ENCODE peak calls at places on chromosomes 5 and 9, in ten cellular contexts. H is mammary epithelial cell, S is HCT116, V is neural progenitor cell, O is SK-N-SH, D is GM23248, U is hepatocyte, E is PC-9, C is DND-41, X is fibroblast of lung. Q is an unnamed sample.

GRCh38 chr5:10902145-10902544 is 141.1 kb upstream of the DAP start:
- DNase-seq in H (no peak), S (no peak), V (no peak), O (no peak), D (peak; percentile 55), U (no peak), E (no peak), C (no peak), X (peak; percentile 67), Q (no peak)

GRCh38 chr5:142197098-142197497 is 88.5 kb downstream of the NDFIP1 start:
- DNase-seq in H (no peak), S (no peak), V (no peak), O (no peak), D (no peak), U (no peak), E (no peak), C (no peak), X (no peak), Q (no peak)

GRCh38 chr5:21806943-21807342 is 1046.2 kb downstream of the CDH12 start:
- DNase-seq in H (peak; percentile 81), S (no peak), V (no peak), O (no peak), D (peak; percentile 87), U (no peak), E (no peak), C (no peak), X (peak; percentile 79), Q (no peak)

GRCh38 chr9:122126340-122127333 is 32.9 kb downstream of the NDUFA8 start:
- DNase-seq in H (no peak), S (no peak), V (peak; percentile 69), O (peak; percentile 53), D (peak; percentile 76), U (peak; percentile 41), E (peak; percentile 35), C (no peak), X (no peak), Q (peak; percentile 71)

GRCh38 chr5:50439221-50439620 is 1.9 kb downstream of the EMB start:
- DNase-seq in H (no peak), S (no peak), V (no peak), O (no peak), D (no peak), U (no peak), E (no peak), C (peak; percentile 30), X (no peak), Q (no peak)

GRCh38 chr5:87650284-87650683 is 237.6 kb upstream of the CCNH start:
- DNase-seq in H (peak; percentile 67), S (no peak), V (no peak), O (no peak), D (peak; percentile 18), U (no peak), E (no peak), C (no peak), X (no peak), Q (no peak)

GRCh38 chr5:57128325-57128724 is 45.5 kb upstream of the GPBP1 start:
- DNase-seq in H (no peak), S (no peak), V (no peak), O (no peak), D (no peak), U (peak; percentile 29), E (no peak), C (no peak), X (no peak), Q (no peak)

GRCh38 chr5:39519566-39520231 is 94.9 kb upstream of the DAB2 start:
- DNase-seq in H (no peak), S (no peak), V (no peak), O (no peak), D (peak; percentile 61), U (no peak), E (no peak), C (no peak), X (peak; percentile 74), Q (no peak)

GRCh38 chr5:131783357-131783756 is 13.5 kb downstream of the FNIP1 start:
- DNase-seq in H (no peak), S (no peak), V (no peak), O (no peak), D (peak; percentile 8), U (no peak), E (no peak), C (no peak), X (no peak), Q (no peak)

GRCh38 chr9:77127071-77127470 is 50.3 kb upstream of the VPS13A start:
- DNase-seq in H (no peak), S (no peak), V (no peak), O (no peak), D (no peak), U (no peak), E (no peak), C (no peak), X (no peak), Q (no peak)

GRCh38 chr9:110440161-110440560 is 102.5 kb upstream of the TXNDC8 start:
- DNase-seq in H (peak; percentile 72), S (no peak), V (no peak), O (no peak), D (peak; percentile 94), U (no peak), E (no peak), C (no peak), X (peak; percentile 93), Q (no peak)

GRCh38 chr5:102818345-102818744 is 63.2 kb downstream of the PAM start:
- DNase-seq in H (no peak), S (no peak), V (peak; percentile 27), O (no peak), D (no peak), U (no peak), E (no peak), C (no peak), X (no peak), Q (no peak)

GRCh38 chr5:164302533-164303235 is 797.3 kb downstream of the MAT2B start:
- DNase-seq in H (peak; percentile 18), S (no peak), V (no peak), O (no peak), D (no peak), U (no peak), E (no peak), C (no peak), X (peak; percentile 45), Q (no peak)

GRCh38 chr5:1341863-1342262 is 3.0 kb downstream of the CLPTM1L start:
- DNase-seq in H (no peak), S (no peak), V (no peak), O (no peak), D (no peak), U (no peak), E (no peak), C (no peak), X (no peak), Q (no peak)
- H4K20me1 ChIP-seq in H (no peaks in the 10 kb centered on the region), S (no peaks in the 10 kb centered on the region), V (peaks cover 7% of the 10 kb centered on the region), O (no peaks in the 10 kb centered on the region), D (no peaks in the 10 kb centered on the region), U (no peaks in the 10 kb centered on the region), E (peaks cover 33% of the 10 kb centered on the region), C (peaks cover 60% of the 10 kb centered on the region), X (no peaks in the 10 kb centered on the region), Q (no peaks in the 10 kb centered on the region)

DNA sequence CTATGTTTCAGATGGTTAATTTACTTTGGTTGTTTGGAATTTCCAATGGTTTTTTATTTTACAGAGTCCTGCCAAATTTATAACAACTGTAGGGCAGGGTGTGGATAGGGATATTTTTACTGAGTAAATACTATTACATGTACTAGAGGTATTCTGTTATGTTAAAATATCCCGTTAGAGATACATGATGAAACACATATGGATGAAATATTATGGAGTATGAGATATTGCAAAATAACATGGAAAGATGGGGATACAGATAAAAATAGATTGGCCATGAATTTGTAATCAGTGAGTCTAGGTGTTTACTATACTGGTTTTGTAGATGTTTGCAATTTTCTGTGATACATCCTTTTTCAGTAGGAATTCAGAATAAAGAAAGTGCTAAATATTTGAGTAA is 76.6 kb downstream of the RAB24 start:
- DNase-seq in H (no peak), S (no peak), V (no peak), O (no peak), D (no peak), U (no peak), E (no peak), C (no peak), X (no peak), Q (no peak)
- H4K20me1 ChIP-seq in H (peaks cover 3% of the 10 kb centered on the region), S (peaks cover 10% of the 10 kb centered on the region), V (peaks cover 88% of the 10 kb centered on the region), O (peaks cover 14% of the 10 kb centered on the region), D (no peaks in the 10 kb centered on the region), U (peaks cover 4% of the 10 kb centered on the region), E (peaks cover 10% of the 10 kb centered on the region), C (peaks cover 24% of the 10 kb centered on the region), X (no peaks in the 10 kb centered on the region), Q (no peaks in the 10 kb centered on the region)

DNA sequence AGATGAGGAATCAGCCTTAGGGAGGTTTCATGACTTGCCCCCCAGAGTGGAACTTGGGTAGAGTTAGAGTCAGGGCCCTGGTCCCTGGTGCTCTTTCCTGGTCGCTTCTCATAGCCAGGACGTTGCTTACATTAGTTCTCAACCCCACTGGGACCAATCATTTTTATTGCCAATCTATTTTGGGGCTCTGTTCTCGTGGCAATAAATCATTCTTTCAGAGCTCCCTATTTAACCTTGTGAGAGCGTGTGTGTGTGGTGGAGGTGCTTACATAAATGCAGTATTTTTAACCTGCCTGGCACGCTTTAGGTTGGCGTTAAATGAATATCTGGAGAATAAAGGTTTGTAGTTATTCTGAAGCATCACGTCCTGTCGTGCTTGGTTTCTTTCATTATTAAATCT is 4.1 kb downstream of the TRIO start:
- DNase-seq in H (no peak), S (no peak), V (no peak), O (no peak), D (no peak), U (no peak), E (no peak), C (no peak), X (no peak), Q (no peak)
- H4K20me1 ChIP-seq in H (peaks cover 15% of the 10 kb centered on the region), S (peaks cover 39% of the 10 kb centered on the region), V (peaks cover 82% of the 10 kb centered on the region), O (peaks cover 78% of the 10 kb centered on the region), D (peaks cover 22% of the 10 kb centered on the region), U (peaks cover 75% of the 10 kb centered on the region), E (peaks cover 69% of the 10 kb centered on the region), C (no peaks in the 10 kb centered on the region), X (peaks cover 5% of the 10 kb centered on the region), Q (no peaks in the 10 kb centered on the region)

DNA sequence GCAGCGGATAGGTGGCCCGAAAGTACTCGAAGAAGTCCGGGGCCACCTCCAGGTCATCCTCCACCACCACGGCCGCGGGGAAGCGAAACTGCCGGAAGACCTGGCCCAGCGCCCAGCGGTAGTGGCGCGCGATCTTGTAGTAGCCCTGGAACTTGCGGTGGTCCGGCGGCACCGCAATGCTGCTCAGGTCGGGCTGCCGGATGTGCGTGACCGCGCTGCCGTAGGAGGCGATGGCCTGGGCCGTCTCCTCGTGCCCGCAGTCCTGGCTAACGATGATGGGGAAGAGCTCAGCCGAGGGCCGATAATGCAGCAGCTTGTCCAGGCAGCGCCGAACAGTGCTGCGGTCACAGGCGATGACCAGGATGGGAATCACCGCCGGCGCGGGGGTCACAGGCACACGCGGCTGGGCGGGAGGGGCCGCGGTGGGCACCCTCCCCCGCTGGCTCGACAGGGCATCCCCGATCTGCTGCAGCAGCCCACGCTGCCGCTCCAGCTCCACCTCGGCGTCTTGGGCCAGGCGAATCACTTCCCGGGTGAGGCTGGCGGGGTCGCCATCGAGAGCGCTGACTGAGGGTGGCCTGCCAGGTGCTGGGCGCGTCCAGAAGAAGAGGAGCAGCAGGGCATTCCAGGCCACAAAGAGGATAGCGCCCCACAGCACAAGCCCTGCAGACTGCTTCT is 10.2 kb downstream of the MGAT1 start:
- DNase-seq in H (no peak), S (no peak), V (no peak), O (no peak), D (no peak), U (no peak), E (no peak), C (no peak), X (no peak), Q (no peak)
- H4K20me1 ChIP-seq in H (peaks cover 7% of the 10 kb centered on the region), S (no peaks in the 10 kb centered on the region), V (peaks cover 29% of the 10 kb centered on the region), O (peaks cover 63% of the 10 kb centered on the region), D (peaks cover 12% of the 10 kb centered on the region), U (peaks cover 64% of the 10 kb centered on the region), E (peaks cover 30% of the 10 kb centered on the region), C (peaks cover 74% of the 10 kb centered on the region), X (peaks cover 4% of the 10 kb centered on the region), Q (no peaks in the 10 kb centered on the region)

Q was measured in H9.